ENCODE peak calls at places on chromosomes 6 and 20, in seven cellular contexts. D, A, Y, N, T, B and V are unnamed samples. For H3K27me3, the result is how much of the 10 kb centered on the place peaks cover.

GRCh38 chr6:74645108-74645849 is 560.6 kb downstream of the COL12A1 start:
- DNase-seq in D (peak), A (no peak), Y (no peak), N (peak), T (no peak), B (no peak), V (no peak)

GRCh38 chr20:382291-383115 is 1.9 kb downstream of the TRIB3 start:
- DNase-seq in D (no peak), A (no peak), Y (no peak), N (no peak), T (no peak), B (no peak), V (no peak)

GRCh38 chr6:156963712-156964700 is 186.8 kb downstream of the ARID1B start:
- DNase-seq in D (no peak), A (peak), Y (peak), N (no peak), T (peak), B (peak), V (peak)

GRCh38 chr6:87671555-87672029 is 30.4 kb downstream of the AKIRIN2 start:
- DNase-seq in D (no peak), A (no peak), Y (no peak), N (no peak), T (no peak), B (peak), V (no peak)

GRCh38 chr6:120908767-120909166 is 425.5 kb downstream of the TBC1D32 start:
- DNase-seq in D (no peak), A (no peak), Y (no peak), N (no peak), T (no peak), B (no peak), V (no peak)

GRCh38 chr20:57896017-57896416 is 186.2 kb upstream of the PMEPA1 start:
- DNase-seq in D (no peak), A (no peak), Y (no peak), N (no peak), T (no peak), B (no peak), V (no peak)

GRCh38 chr6:85464722-85465150 is 14.9 kb downstream of the NT5E start:
- DNase-seq in D (no peak), A (no peak), Y (peak), N (no peak), T (peak), B (no peak), V (peak)

GRCh38 chr6:8392569-8392968 is 42.8 kb downstream of the SLC35B3 start:
- DNase-seq in D (no peak), A (no peak), Y (no peak), N (no peak), T (no peak), B (peak), V (no peak)

GRCh38 chr6:143498428-143498827 is 13.1 kb downstream of the FUCA2 start:
- DNase-seq in D (no peak), A (no peak), Y (no peak), N (no peak), T (no peak), B (no peak), V (no peak)

GRCh38 chr20:10200329-10200728 is 18.3 kb upstream of the SNAP25 start:
- DNase-seq in D (no peak), A (no peak), Y (peak), N (no peak), T (peak), B (no peak), V (no peak)

GRCh38 chr6:144468709-144469108 is 183.6 kb downstream of the UTRN start:
- DNase-seq in D (no peak), A (no peak), Y (no peak), N (no peak), T (no peak), B (no peak), V (no peak)

GRCh38 chr6:136216503-136216902 is 33.6 kb downstream of the MTFR2 start:
- DNase-seq in D (no peak), A (no peak), Y (no peak), N (no peak), T (no peak), B (no peak), V (no peak)

GRCh38 chr20:31831771-31832306 is 12.7 kb downstream of the MYLK2 start:
- DNase-seq in D (no peak), A (no peak), Y (no peak), N (no peak), T (no peak), B (no peak), V (no peak)

DNA sequence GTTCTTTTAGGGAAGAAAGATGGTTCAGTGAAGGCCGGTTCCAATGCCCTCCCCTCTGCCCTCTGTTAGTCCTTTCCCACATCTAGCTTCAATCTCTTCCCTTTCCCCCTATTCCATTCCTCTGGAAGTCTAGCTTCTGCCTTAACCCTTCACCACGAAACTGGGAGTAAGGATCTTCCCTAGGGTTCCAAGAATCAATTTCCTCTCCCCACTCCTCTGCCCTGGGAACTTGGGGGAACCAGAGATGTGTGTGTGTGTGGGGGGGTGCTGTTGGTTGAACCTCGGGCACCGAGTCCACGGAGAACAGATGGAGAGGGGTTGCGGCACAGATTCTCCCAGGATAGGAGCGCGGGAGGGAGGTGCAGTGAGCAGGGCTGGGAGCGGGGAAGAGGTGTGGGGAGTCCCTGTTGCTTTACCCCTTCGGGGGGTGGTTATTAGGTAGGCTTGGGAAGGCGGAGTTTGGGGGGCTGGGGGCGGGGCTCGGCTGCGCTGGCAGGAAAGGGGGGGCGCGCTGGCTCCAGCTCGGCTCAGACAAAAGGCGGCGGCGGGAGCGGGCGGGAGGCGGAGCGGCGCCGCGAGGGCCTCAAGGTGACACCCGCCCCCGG is at the start of gene TMEM151B:
- DNase-seq in D (no peak), A (no peak), Y (no peak), N (peak), T (no peak), B (no peak), V (no peak)
- TF ChIP-seq EZH2 in D (no peak), A (peak), Y (peak), N (no peak), T (peak), B (peak), V (peak)

DNA sequence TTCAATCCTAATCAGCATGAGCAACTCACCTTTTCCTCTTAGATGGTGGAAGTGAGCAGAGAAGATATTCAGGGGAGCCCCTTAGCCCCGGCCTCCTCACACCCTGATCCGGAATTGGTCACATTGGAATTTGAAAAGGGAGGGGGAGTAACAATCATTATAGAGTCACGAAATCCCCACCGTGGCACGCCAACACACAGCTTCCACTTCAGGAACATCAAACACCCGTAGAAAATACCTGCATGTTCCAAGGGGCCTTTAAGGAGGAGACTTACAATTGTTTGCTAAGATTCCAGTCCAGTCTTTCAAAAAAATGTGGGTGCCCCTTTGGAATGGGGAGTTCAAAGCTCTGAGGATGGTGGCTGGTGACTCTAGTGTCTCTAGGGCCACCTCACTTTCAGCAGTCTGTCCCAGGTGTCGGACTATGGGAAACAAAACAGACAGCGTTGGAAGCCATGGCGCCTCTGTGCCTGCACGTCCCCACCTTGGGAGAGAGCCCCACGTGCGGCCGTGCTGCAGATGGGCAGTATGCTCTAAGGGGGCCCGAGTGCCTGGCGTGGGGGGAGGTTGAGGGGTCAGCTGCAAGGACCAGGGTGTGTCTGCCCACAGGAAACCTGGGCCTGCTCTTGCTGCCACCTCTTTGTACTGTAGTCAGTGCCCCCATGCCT is 2.4 kb downstream of the CD93 start:
- DNase-seq in D (no peak), A (no peak), Y (no peak), N (no peak), T (no peak), B (no peak), V (no peak)
- H3K4me3 ChIP-seq in D (no peak), A (no peak), Y (no peak), N (no peak), T (no peak), B (no peak), V (no peak)

GRCh38 chr20:56631990-56632327 is 2.9 kb downstream of the TFAP2C start:
- DNase-seq in D (no peak), A (no peak), Y (no peak), N (no peak), T (no peak), B (no peak), V (peak)

GRCh38 chr20:56636701-56637100 is 7.6 kb downstream of the TFAP2C start:
- DNase-seq in D (no peak), A (no peak), Y (no peak), N (no peak), T (peak), B (no peak), V (peak)

GRCh38 chr20:56634307-56634706 is 5.2 kb downstream of the TFAP2C start:
- DNase-seq in D (no peak), A (no peak), Y (no peak), N (no peak), T (no peak), B (no peak), V (no peak)

GRCh38 chr20:56637576-56637975 is 8.5 kb downstream of the TFAP2C start:
- DNase-seq in D (no peak), A (no peak), Y (no peak), N (no peak), T (no peak), B (no peak), V (no peak)

DNA sequence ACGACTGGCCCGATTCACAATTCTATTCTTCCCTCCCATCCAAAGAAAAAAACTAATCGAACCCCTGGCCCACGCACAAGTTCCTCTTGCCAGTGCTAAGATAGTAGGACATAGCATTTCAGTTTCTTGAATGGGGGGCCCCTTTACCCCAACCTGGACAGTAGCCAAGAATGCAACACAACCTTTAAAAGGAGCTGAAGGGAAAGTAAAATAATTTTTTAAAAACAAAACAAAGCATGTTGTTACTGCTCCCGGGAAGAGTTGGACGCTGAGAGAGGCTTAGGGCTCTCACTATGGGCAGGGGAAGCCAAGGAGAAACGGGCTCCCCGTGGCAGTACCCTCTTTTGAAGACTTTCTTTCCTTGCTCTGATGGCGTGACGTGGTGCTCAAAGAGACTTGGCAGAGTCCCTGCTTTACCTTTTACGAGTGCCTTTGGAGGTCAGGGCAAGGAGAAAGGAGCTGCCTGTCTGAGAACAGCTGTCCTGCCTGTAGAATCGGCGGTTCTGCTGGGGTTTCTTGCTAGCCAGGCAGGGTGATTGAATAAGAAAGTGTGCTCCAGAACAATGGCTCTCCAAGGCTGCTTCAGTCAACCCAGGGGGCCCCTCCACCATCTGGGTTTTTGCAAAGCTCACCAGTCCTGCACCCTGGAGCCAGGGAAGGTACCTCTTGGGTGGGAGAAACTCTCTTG is 5.8 kb downstream of the TFAP2C start:
- DNase-seq in D (no peak), A (no peak), Y (no peak), N (peak), T (no peak), B (no peak), V (no peak)
- H3K27me3 ChIP-seq in D (under half), A (under half), Y (under half), N (under half), T (under half), B (half or more), V (under half)

GRCh38 chr6:51846531-51846930 is 240.9 kb downstream of the PKHD1 start:
- DNase-seq in D (no peak), A (no peak), Y (no peak), N (no peak), T (no peak), B (no peak), V (no peak)
- TF ChIP-seq EZH2 in D (no peak), A (no peak), Y (no peak), N (no peak), T (no peak), B (no peak), V (no peak)

GRCh38 chr6:10416516-10416862 is 1.6 kb upstream of the TFAP2A start:
- DNase-seq in D (no peak), A (no peak), Y (no peak), N (no peak), T (no peak), B (no peak), V (no peak)
- H3K4me3 ChIP-seq in D (peak), A (no peak), Y (no peak), N (peak), T (no peak), B (no peak), V (no peak)

GRCh38 chr20:43923917-43924316 is 9.3 kb downstream of the TOX2 start:
- DNase-seq in D (no peak), A (no peak), Y (no peak), N (no peak), T (no peak), B (no peak), V (no peak)
- H3K27me3 ChIP-seq in D (under half), A (under half), Y (under half), N (under half), T (under half), B (under half), V (under half)

GRCh38 chr6:42453649-42454427 is 2.1 kb upstream of the TRERF1 start:
- DNase-seq in D (no peak), A (no peak), Y (peak), N (peak), T (peak), B (peak), V (peak)
- TF ChIP-seq EZH2 in D (no peak), A (no peak), Y (no peak), N (no peak), T (no peak), B (no peak), V (no peak)

GRCh38 chr6:111872521-111873177 is 603 bp downstream of the FYN start:
- DNase-seq in D (no peak), A (no peak), Y (peak), N (no peak), T (no peak), B (peak), V (peak)

GRCh38 chr6:111871207-111871606 is 2.0 kb downstream of the FYN start:
- DNase-seq in D (no peak), A (no peak), Y (no peak), N (no peak), T (no peak), B (no peak), V (peak)

GRCh38 chr6:111870751-111871064 is 2.5 kb downstream of the FYN start:
- DNase-seq in D (no peak), A (no peak), Y (no peak), N (no peak), T (no peak), B (no peak), V (peak)

GRCh38 chr6:111871725-111872520 is 1.3 kb downstream of the FYN start:
- DNase-seq in D (no peak), A (no peak), Y (peak), N (peak), T (no peak), B (peak), V (peak)

GRCh38 chr6:111870054-111870750 is 3.0 kb downstream of the FYN start:
- DNase-seq in D (no peak), A (no peak), Y (no peak), N (peak), T (no peak), B (no peak), V (no peak)
- H3K4me3 ChIP-seq in D (no peak), A (peak), Y (no peak), N (peak), T (peak), B (no peak), V (peak)

GRCh38 chr6:32937230-32937633 is 3.6 kb downstream of the HLA-DMB start:
- DNase-seq in D (no peak), A (no peak), Y (no peak), N (no peak), T (no peak), B (no peak), V (no peak)

GRCh38 chr6:32938494-32938893 is 2.3 kb downstream of the HLA-DMB start:
- DNase-seq in D (no peak), A (no peak), Y (no peak), N (no peak), T (no peak), B (no peak), V (no peak)

GRCh38 chr6:32933661-32934085 is 7.2 kb downstream of the HLA-DMB start:
- DNase-seq in D (no peak), A (peak), Y (peak), N (peak), T (peak), B (peak), V (peak)

GRCh38 chr6:32935551-32936246 is 5.1 kb downstream of the HLA-DMB start:
- DNase-seq in D (no peak), A (no peak), Y (no peak), N (no peak), T (no peak), B (no peak), V (no peak)

DNA sequence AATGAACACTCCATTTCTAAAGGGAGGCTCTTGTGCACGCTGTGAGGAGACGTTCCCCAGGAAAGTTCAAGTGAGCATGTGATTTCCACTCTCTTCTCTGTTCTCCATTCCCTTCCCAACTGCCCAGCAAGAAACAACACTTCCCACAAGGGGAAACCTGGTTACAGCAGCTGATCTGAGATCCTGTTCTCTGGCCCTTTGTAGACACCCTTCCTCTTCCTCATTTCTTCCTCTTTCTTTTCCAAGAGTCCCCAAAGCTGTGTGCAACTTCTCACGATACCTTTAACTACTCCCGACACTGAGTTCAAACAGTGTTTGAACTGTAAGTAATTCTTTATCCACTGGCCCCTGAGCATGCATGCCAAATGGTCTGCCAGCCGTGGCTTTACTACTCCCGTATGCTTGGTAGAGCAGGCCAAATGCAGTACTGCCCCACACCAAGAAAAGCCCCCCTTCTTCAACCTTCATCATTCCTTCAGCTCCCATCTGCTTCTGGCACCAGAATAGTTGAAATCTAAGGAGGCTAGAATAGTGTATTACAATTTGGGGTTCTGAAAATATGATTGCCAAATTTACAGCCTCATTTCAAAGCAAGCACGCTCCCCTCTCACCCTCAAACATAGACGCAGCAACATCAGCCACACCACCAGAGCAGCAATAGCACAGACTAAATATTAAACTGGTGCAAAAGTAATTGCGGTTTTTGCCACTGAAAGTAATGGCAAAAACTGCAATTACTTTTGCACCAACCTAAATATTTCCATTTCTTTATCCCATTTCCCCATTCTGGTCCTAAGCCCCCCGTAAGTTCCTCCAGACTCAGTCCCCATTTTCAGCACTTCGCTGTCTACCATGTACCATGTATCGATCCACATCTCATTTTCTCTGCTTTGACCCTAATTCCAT is 4.3 kb downstream of the HLA-DMB start:
- DNase-seq in D (no peak), A (no peak), Y (no peak), N (no peak), T (no peak), B (no peak), V (no peak)
- H3K27me3 ChIP-seq in D (under half), A (under half), Y (under half), N (under half), T (half or more), B (under half), V (under half)